ENCODE peak calls at places on chromosomes 4 and X, in six cellular contexts. One of them, this sample, is unnamed.

GRCh38 chr4:19455850-19456602 is 795.7 kb upstream of the SLIT2 start:
- DNase-seq in iris pigment epithelial cell: no peak
- DNase-seq in erythroblast: no peak
- DNase-seq in natural killer cell: no peak
- DNase-seq in AG04449: no peak
- DNase-seq in cerebellar cortex: no peak
- DNase-seq in this sample: no peak

GRCh38 chr4:10317345-10317744 is 139.9 kb downstream of the ZNF518B start:
- DNase-seq in iris pigment epithelial cell: no peak
- DNase-seq in natural killer cell: no peak
- DNase-seq in AG04449: no peak
- DNase-seq in cerebellar cortex: no peak
- DNase-seq in erythroblast: no peak
- DNase-seq in this sample: no peak

GRCh38 chr4:158094413-158095110 is 78.3 kb downstream of the GASK1B start:
- DNase-seq in cerebellar cortex: no peak
- DNase-seq in natural killer cell: no peak
- DNase-seq in iris pigment epithelial cell: peak
- DNase-seq in AG04449: no peak
- DNase-seq in erythroblast: no peak
- DNase-seq in this sample: no peak

GRCh38 chr4:177250056-177250696 is 59.5 kb upstream of the NEIL3 start:
- DNase-seq in iris pigment epithelial cell: peak
- DNase-seq in AG04449: no peak
- DNase-seq in natural killer cell: peak
- DNase-seq in erythroblast: peak
- DNase-seq in cerebellar cortex: peak
- DNase-seq in this sample: peak

GRCh38 chr4:51866835-51867234 is 23.9 kb downstream of the DCUN1D4 start:
- DNase-seq in erythroblast: no peak
- DNase-seq in natural killer cell: no peak
- DNase-seq in cerebellar cortex: no peak
- DNase-seq in AG04449: no peak
- DNase-seq in iris pigment epithelial cell: no peak
- DNase-seq in this sample: no peak

GRCh38 chr4:88523325-88524129 is at the start of gene PYURF:
- DNase-seq in cerebellar cortex: peak
- DNase-seq in AG04449: peak
- DNase-seq in natural killer cell: peak
- DNase-seq in iris pigment epithelial cell: peak
- DNase-seq in erythroblast: peak
- DNase-seq in this sample: peak

GRCh38 chrX:136497556-136498048 is at the start of gene HTATSF1:
- DNase-seq in cerebellar cortex: no peak
- DNase-seq in natural killer cell: no peak
- DNase-seq in erythroblast: no peak
- DNase-seq in AG04449: no peak
- DNase-seq in iris pigment epithelial cell: no peak
- DNase-seq in this sample: no peak

GRCh38 chr4:100184787-100185186 is 5.5 kb downstream of the DDIT4L start:
- DNase-seq in natural killer cell: no peak
- DNase-seq in cerebellar cortex: no peak
- DNase-seq in iris pigment epithelial cell: no peak
- DNase-seq in AG04449: no peak
- DNase-seq in erythroblast: no peak
- DNase-seq in this sample: no peak

GRCh38 chr4:139754913-139755312 is 89.3 kb downstream of the MGST2 start:
- DNase-seq in AG04449: no peak
- DNase-seq in erythroblast: no peak
- DNase-seq in cerebellar cortex: peak
- DNase-seq in natural killer cell: no peak
- DNase-seq in iris pigment epithelial cell: no peak
- DNase-seq in this sample: no peak

GRCh38 chr4:81844717-81845116 is 373.0 kb upstream of the RASGEF1B start:
- DNase-seq in natural killer cell: peak
- DNase-seq in cerebellar cortex: peak
- DNase-seq in erythroblast: peak
- DNase-seq in iris pigment epithelial cell: peak
- DNase-seq in AG04449: peak
- DNase-seq in this sample: peak

GRCh38 chr4:177097291-177097690 is 212.4 kb upstream of the NEIL3 start:
- DNase-seq in erythroblast: no peak
- DNase-seq in AG04449: no peak
- DNase-seq in iris pigment epithelial cell: no peak
- DNase-seq in natural killer cell: no peak
- DNase-seq in cerebellar cortex: no peak
- DNase-seq in this sample: no peak

GRCh38 chr4:72432282-72432681 is 136.7 kb downstream of the ADAMTS3 start:
- DNase-seq in erythroblast: no peak
- DNase-seq in natural killer cell: no peak
- DNase-seq in cerebellar cortex: no peak
- DNase-seq in AG04449: no peak
- DNase-seq in iris pigment epithelial cell: no peak
- DNase-seq in this sample: no peak

GRCh38 chrX:41245641-41246040 is 88.3 kb upstream of the DDX3X start:
- DNase-seq in erythroblast: no peak
- DNase-seq in natural killer cell: no peak
- DNase-seq in iris pigment epithelial cell: peak
- DNase-seq in AG04449: no peak
- DNase-seq in cerebellar cortex: no peak
- DNase-seq in this sample: no peak

GRCh38 chr4:3781193-3781886 is 15.2 kb downstream of the ADRA2C start:
- DNase-seq in AG04449: no peak
- DNase-seq in iris pigment epithelial cell: no peak
- DNase-seq in cerebellar cortex: no peak
- DNase-seq in natural killer cell: no peak
- DNase-seq in erythroblast: peak
- DNase-seq in this sample: peak

GRCh38 chr4:120921456-120922389 is 803 bp downstream of the PRDM5 start:
- DNase-seq in AG04449: no peak
- DNase-seq in natural killer cell: no peak
- DNase-seq in erythroblast: peak
- DNase-seq in iris pigment epithelial cell: peak
- DNase-seq in cerebellar cortex: peak
- DNase-seq in this sample: peak

GRCh38 chrX:24260827-24261550 is 52.9 kb downstream of the SUPT20HL2 start:
- DNase-seq in erythroblast: peak
- DNase-seq in natural killer cell: no peak
- DNase-seq in cerebellar cortex: no peak
- DNase-seq in AG04449: no peak
- DNase-seq in iris pigment epithelial cell: peak
- DNase-seq in this sample: no peak

GRCh38 chr4:30946288-30946687 is 226.1 kb downstream of the PCDH7 start:
- DNase-seq in natural killer cell: no peak
- DNase-seq in cerebellar cortex: no peak
- DNase-seq in erythroblast: no peak
- DNase-seq in iris pigment epithelial cell: no peak
- DNase-seq in AG04449: no peak
- DNase-seq in this sample: no peak

GRCh38 chr4:100848865-100849264 is 331.0 kb upstream of the EMCN start:
- DNase-seq in AG04449: no peak
- DNase-seq in natural killer cell: no peak
- DNase-seq in erythroblast: no peak
- DNase-seq in cerebellar cortex: peak
- DNase-seq in iris pigment epithelial cell: no peak
- DNase-seq in this sample: no peak

GRCh38 chrX:26203556-26203955 is 11.3 kb downstream of the MAGEB6 start:
- DNase-seq in erythroblast: no peak
- DNase-seq in iris pigment epithelial cell: no peak
- DNase-seq in AG04449: no peak
- DNase-seq in cerebellar cortex: no peak
- DNase-seq in natural killer cell: no peak
- DNase-seq in this sample: no peak

This sample was measured in H7.